ENCODE peak calls at places on chromosomes 6 and 20, in five cellular contexts. One of them, this sample, is unnamed.

GRCh38 chr6:4615231-4615630 is 161.0 kb upstream of the CDYL start:
- DNase-seq in spleen: no peak
- DNase-seq in GM12878: no peak
- DNase-seq in stomach: no peak
- DNase-seq in breast epithelium: no peak
- DNase-seq in this sample: no peak

GRCh38 chr20:32546918-32547752 is 38.0 kb downstream of the NOL4L start:
- DNase-seq in spleen: no peak
- DNase-seq in GM12878: no peak
- DNase-seq in stomach: no peak
- DNase-seq in breast epithelium: no peak
- DNase-seq in this sample: no peak

GRCh38 chr20:43942661-43943285 is 28.1 kb downstream of the TOX2 start:
- DNase-seq in spleen: no peak
- DNase-seq in GM12878: no peak
- DNase-seq in stomach: no peak
- DNase-seq in breast epithelium: no peak
- DNase-seq in this sample: peak; percentile 77

GRCh38 chr6:137873273-137873762 is 6.3 kb downstream of the TNFAIP3 start:
- DNase-seq in spleen: no peak
- DNase-seq in GM12878: peak; percentile 95
- DNase-seq in stomach: peak; percentile 78
- DNase-seq in breast epithelium: no peak
- DNase-seq in this sample: peak; percentile 67

GRCh38 chr20:41081276-41081814 is 52.7 kb downstream of the TOP1 start:
- DNase-seq in spleen: no peak
- DNase-seq in GM12878: no peak
- DNase-seq in stomach: no peak
- DNase-seq in breast epithelium: no peak
- DNase-seq in this sample: no peak

GRCh38 chr20:32727663-32728062 is 15.6 kb downstream of the COMMD7 start:
- DNase-seq in spleen: no peak
- DNase-seq in GM12878: no peak
- DNase-seq in stomach: no peak
- DNase-seq in breast epithelium: no peak
- DNase-seq in this sample: no peak

GRCh38 chr20:52193133-52193532 is 1.6 kb upstream of the ZFP64 start:
- DNase-seq in spleen: no peak
- DNase-seq in GM12878: no peak
- DNase-seq in stomach: no peak
- DNase-seq in breast epithelium: no peak
- DNase-seq in this sample: no peak

GRCh38 chr20:41587956-41588355 is 30.2 kb downstream of the CHD6 start:
- DNase-seq in spleen: no peak
- DNase-seq in GM12878: no peak
- DNase-seq in stomach: no peak
- DNase-seq in breast epithelium: no peak
- DNase-seq in this sample: no peak

GRCh38 chr6:28771401-28772267 is 152.2 kb downstream of the TRIM27 start:
- DNase-seq in spleen: no peak
- DNase-seq in GM12878: no peak
- DNase-seq in stomach: no peak
- DNase-seq in breast epithelium: no peak
- DNase-seq in this sample: no peak

GRCh38 chr6:137661601-137662000 is 167.4 kb upstream of the OLIG3 start:
- DNase-seq in spleen: no peak
- DNase-seq in GM12878: no peak
- DNase-seq in stomach: no peak
- DNase-seq in breast epithelium: no peak
- DNase-seq in this sample: no peak

GRCh38 chr6:42942444-42942843 is 13.2 kb downstream of the CNPY3 start:
- DNase-seq in spleen: no peak
- DNase-seq in GM12878: no peak
- DNase-seq in stomach: no peak
- DNase-seq in breast epithelium: no peak
- DNase-seq in this sample: no peak

GRCh38 chr20:44442298-44443070 is 33.2 kb upstream of the TTPAL start:
- DNase-seq in spleen: no peak
- DNase-seq in GM12878: no peak
- DNase-seq in stomach: no peak
- DNase-seq in breast epithelium: no peak
- DNase-seq in this sample: no peak

GRCh38 chr20:6622041-6622440 is 145.4 kb upstream of the BMP2 start:
- DNase-seq in spleen: no peak
- DNase-seq in GM12878: no peak
- DNase-seq in stomach: no peak
- DNase-seq in breast epithelium: no peak
- DNase-seq in this sample: no peak

GRCh38 chr6:52729594-52729993 is 33.7 kb downstream of the GSTA2 start:
- DNase-seq in spleen: no peak
- DNase-seq in GM12878: no peak
- DNase-seq in stomach: no peak
- DNase-seq in breast epithelium: no peak
- DNase-seq in this sample: no peak

GRCh38 chr20:59948212-59948611 is 8.0 kb downstream of the FAM217B start:
- DNase-seq in spleen: no peak
- DNase-seq in GM12878: no peak
- DNase-seq in stomach: no peak
- DNase-seq in breast epithelium: no peak
- DNase-seq in this sample: no peak

GRCh38 chr6:129863664-129864063 is 2.5 kb upstream of the TMEM244 start:
- DNase-seq in spleen: no peak
- DNase-seq in GM12878: no peak
- DNase-seq in stomach: no peak
- DNase-seq in breast epithelium: no peak
- DNase-seq in this sample: no peak

GRCh38 chr6:53934013-53934412 is 139.2 kb downstream of the LRRC1 start:
- DNase-seq in spleen: no peak
- DNase-seq in GM12878: no peak
- DNase-seq in stomach: no peak
- DNase-seq in breast epithelium: no peak
- DNase-seq in this sample: no peak

GRCh38 chr20:50916257-50916656 is 15.0 kb downstream of the ADNP start:
- DNase-seq in spleen: no peak
- DNase-seq in GM12878: no peak
- DNase-seq in stomach: no peak
- DNase-seq in breast epithelium: no peak
- DNase-seq in this sample: no peak

GRCh38 chr6:159104931-159105330 is 60.1 kb upstream of the TAGAP start:
- DNase-seq in spleen: peak; percentile 91
- DNase-seq in GM12878: no peak
- DNase-seq in stomach: no peak
- DNase-seq in breast epithelium: no peak
- DNase-seq in this sample: no peak

GRCh38 chr6:146194434-146194833 is 165.6 kb downstream of the GRM1 start:
- DNase-seq in spleen: no peak
- DNase-seq in GM12878: no peak
- DNase-seq in stomach: no peak
- DNase-seq in breast epithelium: no peak
- DNase-seq in this sample: no peak

GRCh38 chr20:19995220-19995863 is 21.8 kb upstream of the NAA20 start:
- DNase-seq in spleen: no peak
- DNase-seq in GM12878: no peak
- DNase-seq in stomach: no peak
- DNase-seq in breast epithelium: no peak
- DNase-seq in this sample: no peak

GRCh38 chr20:25160457-25160856 is 35.1 kb upstream of the ENTPD6 start:
- DNase-seq in spleen: no peak
- DNase-seq in GM12878: no peak
- DNase-seq in stomach: no peak
- DNase-seq in breast epithelium: no peak
- DNase-seq in this sample: no peak

GRCh38 chr20:25160897-25161296 is 34.6 kb upstream of the ENTPD6 start:
- DNase-seq in spleen: no peak
- DNase-seq in GM12878: no peak
- DNase-seq in stomach: no peak
- DNase-seq in breast epithelium: no peak
- DNase-seq in this sample: no peak

DNA sequence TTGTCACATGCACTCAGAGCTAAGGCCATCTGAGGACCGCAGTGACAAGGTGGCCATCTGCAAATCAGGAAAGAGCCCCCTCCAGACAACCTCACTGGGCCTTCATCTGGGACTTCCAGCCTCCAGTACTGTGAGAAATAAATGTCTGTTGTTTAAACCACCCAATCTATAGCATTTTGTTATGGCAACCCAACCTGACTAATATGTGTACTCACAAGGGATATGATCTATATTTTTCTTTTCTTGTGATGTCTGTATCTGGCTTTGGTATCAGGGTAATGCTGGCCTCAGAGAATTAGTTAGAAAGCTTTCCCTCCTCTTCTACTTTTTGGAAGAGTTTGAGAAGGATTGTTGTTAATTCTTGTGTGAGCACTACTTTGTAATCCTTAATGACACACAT is 37.5 kb upstream of the ENTPD6 start:
- DNase-seq in spleen: no peak
- DNase-seq in GM12878: no peak
- DNase-seq in stomach: no peak
- DNase-seq in breast epithelium: no peak
- DNase-seq in this sample: no peak
- TF ChIP-seq POLR2AphosphoS5 in spleen: no peak
- TF ChIP-seq POLR2AphosphoS5 in GM12878: no peak
- TF ChIP-seq POLR2AphosphoS5 in stomach: no peak
- TF ChIP-seq POLR2AphosphoS5 in breast epithelium: no peak
- TF ChIP-seq POLR2AphosphoS5 in this sample: no peak

DNA sequence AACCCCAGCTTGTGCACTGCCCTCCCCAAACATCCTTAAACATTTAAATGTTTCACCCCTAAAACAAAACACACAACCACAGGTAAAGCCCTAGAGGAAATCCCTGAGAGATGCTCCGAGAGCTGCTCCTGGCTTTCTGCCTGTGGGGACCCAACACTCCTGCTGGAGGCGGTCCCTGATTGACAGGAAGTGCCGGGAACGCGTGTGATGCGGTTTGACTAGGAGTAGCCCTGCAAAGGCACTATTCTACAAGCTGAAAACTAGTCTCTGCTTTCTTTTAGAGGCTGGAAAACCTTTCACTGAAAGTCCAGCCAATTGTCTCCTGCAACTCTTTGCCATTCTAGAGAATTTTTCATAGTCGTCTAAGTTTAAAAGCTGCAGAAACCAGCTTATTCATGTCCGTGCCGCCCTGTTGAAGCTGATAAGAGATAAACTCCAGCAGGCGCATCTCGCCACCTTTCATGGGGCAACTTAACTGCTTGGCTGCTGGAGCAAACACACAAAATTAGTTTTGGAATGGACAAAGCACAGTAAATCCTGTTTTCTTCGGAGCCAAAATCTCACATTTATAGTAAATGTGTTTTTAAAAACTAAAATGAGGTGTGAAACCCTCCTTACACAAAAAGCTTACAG is 47.1 kb downstream of the DACT2 start:
- DNase-seq in spleen: no peak
- DNase-seq in GM12878: no peak
- DNase-seq in stomach: no peak
- DNase-seq in breast epithelium: peak; percentile 27
- DNase-seq in this sample: no peak
- H3K27ac ChIP-seq in spleen: no peak overlapping the region
- H3K27ac ChIP-seq in GM12878: no peak overlapping the region
- H3K27ac ChIP-seq in stomach: no peak overlapping the region
- H3K27ac ChIP-seq in breast epithelium: no peak overlapping the region
- H3K27ac ChIP-seq in this sample: no peak overlapping the region

DNA sequence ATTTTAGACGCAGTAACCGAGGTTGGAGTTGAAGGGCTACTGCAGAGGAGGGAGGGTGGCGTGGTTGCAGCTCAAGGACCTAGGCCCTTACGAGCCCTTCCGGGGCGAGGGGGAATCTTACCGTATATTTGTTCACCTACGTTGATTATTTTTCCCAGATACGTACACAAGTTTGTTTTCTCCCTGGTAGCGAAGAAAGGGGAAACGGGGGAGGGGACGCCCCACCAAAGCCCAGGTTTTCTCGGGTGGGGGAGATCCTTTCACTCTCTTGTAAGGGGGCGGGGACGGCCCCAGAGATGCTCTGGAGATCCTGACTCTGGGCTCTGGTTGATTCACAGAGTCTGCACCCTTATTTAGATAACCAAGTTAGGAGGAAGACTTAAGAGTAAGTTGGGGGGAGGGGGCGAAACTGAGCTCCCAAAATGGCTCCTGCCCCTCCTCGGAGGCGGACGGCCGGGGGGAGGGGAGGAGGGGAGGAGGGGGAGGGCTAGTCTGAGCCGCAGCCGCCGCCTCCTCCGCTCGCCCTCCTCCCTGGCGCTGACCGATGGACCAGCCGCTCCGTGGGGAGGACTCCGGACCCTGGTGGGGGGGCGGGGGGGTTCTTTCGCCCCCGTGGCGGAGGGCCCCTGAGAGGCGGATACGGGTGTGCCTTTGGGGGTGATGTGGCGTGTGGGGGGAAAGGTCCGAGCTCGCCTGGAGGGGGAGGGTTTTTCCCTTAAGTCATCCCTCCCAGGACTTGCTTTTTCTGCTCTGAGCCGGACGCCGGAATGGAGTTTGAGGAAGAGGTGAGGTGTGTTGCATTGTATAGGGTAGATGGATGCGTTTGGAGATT is 2.2 kb downstream of the BRD2 start:
- DNase-seq in spleen: peak; percentile 97
- DNase-seq in GM12878: peak; percentile 61
- DNase-seq in stomach: peak; percentile 89
- DNase-seq in breast epithelium: peak; percentile 88
- DNase-seq in this sample: peak; percentile 79
- TF ChIP-seq POLR2AphosphoS5 in spleen: peak; percentile 71
- TF ChIP-seq POLR2AphosphoS5 in GM12878: peak; percentile 18
- TF ChIP-seq POLR2AphosphoS5 in stomach: peak; percentile 3
- TF ChIP-seq POLR2AphosphoS5 in breast epithelium: no peak
- TF ChIP-seq POLR2AphosphoS5 in this sample: peak; percentile 7

GRCh38 chr20:46590453-46590852 is 40.0 kb upstream of the OCSTAMP start:
- DNase-seq in spleen: no peak
- DNase-seq in GM12878: no peak
- DNase-seq in stomach: no peak
- DNase-seq in breast epithelium: no peak
- DNase-seq in this sample: no peak

GRCh38 chr20:46588532-46589509 is 38.4 kb upstream of the OCSTAMP start:
- DNase-seq in spleen: no peak
- DNase-seq in GM12878: no peak
- DNase-seq in stomach: no peak
- DNase-seq in breast epithelium: no peak
- DNase-seq in this sample: no peak

GRCh38 chr20:46586724-46587123 is 36.3 kb upstream of the OCSTAMP start:
- DNase-seq in spleen: no peak
- DNase-seq in GM12878: no peak
- DNase-seq in stomach: no peak
- DNase-seq in breast epithelium: no peak
- DNase-seq in this sample: no peak

GRCh38 chr20:46584508-46584907 is 34.1 kb upstream of the OCSTAMP start:
- DNase-seq in spleen: no peak
- DNase-seq in GM12878: no peak
- DNase-seq in stomach: no peak
- DNase-seq in breast epithelium: no peak
- DNase-seq in this sample: no peak

DNA sequence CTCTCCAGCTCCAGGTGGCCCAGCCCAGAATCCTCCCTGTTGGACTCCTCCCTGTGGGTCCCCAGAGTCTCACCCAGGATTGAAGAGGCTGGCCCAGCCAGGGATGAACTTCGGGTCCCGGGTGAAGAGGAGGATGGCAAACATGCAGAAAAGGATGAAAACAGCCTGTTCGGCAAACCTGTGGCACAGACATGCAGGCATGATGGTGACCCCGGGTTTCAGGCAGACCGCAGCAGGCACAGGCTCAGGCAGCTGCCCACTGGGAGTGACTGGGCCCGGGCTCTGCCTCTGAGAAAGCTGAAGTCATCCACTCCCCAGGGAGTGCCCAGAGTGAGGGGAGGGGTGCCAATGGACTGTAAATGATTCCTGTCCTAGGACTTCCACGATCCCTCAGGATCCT is 37.5 kb upstream of the OCSTAMP start:
- DNase-seq in spleen: no peak
- DNase-seq in GM12878: no peak
- DNase-seq in stomach: no peak
- DNase-seq in breast epithelium: no peak
- DNase-seq in this sample: no peak
- H3K27ac ChIP-seq in spleen: no peak overlapping the region
- H3K27ac ChIP-seq in GM12878: no peak overlapping the region
- H3K27ac ChIP-seq in stomach: no peak overlapping the region
- H3K27ac ChIP-seq in breast epithelium: no peak overlapping the region
- H3K27ac ChIP-seq in this sample: no peak overlapping the region